ENCODE peak calls at places on chromosomes 11 and 22, in ten cellular contexts. One of them, this sample, is unnamed.

GRCh38 chr11:46484101-46484500 is 92.5 kb upstream of the CHRM4 start:
- DNase-seq in stimulated activated naive B cell treated with anti-CD40 and anti-IgM and Interleukin-4, amounts not matched to agents 10 μg/mL and 1 μg/mL and 100 μg/mL, for 72 hours: no peak
- DNase-seq in epithelial cell of prostate: no peak
- DNase-seq in stromal cell of bone marrow: no peak
- DNase-seq in left ventricle myocardium superior: no peak
- DNase-seq in transverse colon: no peak
- DNase-seq in choroid plexus epithelial cell: peak
- DNase-seq in ascending aorta: no peak
- DNase-seq in AG20443: no peak
- DNase-seq in HEK293T: no peak
- DNase-seq in this sample: no peak

GRCh38 chr11:125075900-125076317 is 12.8 kb downstream of the SLC37A2 start:
- DNase-seq in stimulated activated naive B cell treated with anti-CD40 and anti-IgM and Interleukin-4, amounts not matched to agents 10 μg/mL and 1 μg/mL and 100 μg/mL, for 72 hours: no peak
- DNase-seq in epithelial cell of prostate: no peak
- DNase-seq in stromal cell of bone marrow: peak
- DNase-seq in left ventricle myocardium superior: no peak
- DNase-seq in transverse colon: no peak
- DNase-seq in choroid plexus epithelial cell: no peak
- DNase-seq in ascending aorta: no peak
- DNase-seq in AG20443: peak
- DNase-seq in HEK293T: no peak
- DNase-seq in this sample: peak

GRCh38 chr22:50606126-50606525 is 5.5 kb downstream of the MAPK8IP2 start:
- DNase-seq in stimulated activated naive B cell treated with anti-CD40 and anti-IgM and Interleukin-4, amounts not matched to agents 10 μg/mL and 1 μg/mL and 100 μg/mL, for 72 hours: no peak
- DNase-seq in epithelial cell of prostate: no peak
- DNase-seq in stromal cell of bone marrow: no peak
- DNase-seq in left ventricle myocardium superior: peak
- DNase-seq in transverse colon: no peak
- DNase-seq in choroid plexus epithelial cell: no peak
- DNase-seq in ascending aorta: no peak
- DNase-seq in AG20443: peak
- DNase-seq in HEK293T: no peak
- DNase-seq in this sample: no peak

GRCh38 chr11:5336331-5336730 is 7.0 kb downstream of the OR51B5 start:
- DNase-seq in stimulated activated naive B cell treated with anti-CD40 and anti-IgM and Interleukin-4, amounts not matched to agents 10 μg/mL and 1 μg/mL and 100 μg/mL, for 72 hours: no peak
- DNase-seq in epithelial cell of prostate: no peak
- DNase-seq in stromal cell of bone marrow: no peak
- DNase-seq in left ventricle myocardium superior: no peak
- DNase-seq in transverse colon: no peak
- DNase-seq in choroid plexus epithelial cell: peak
- DNase-seq in ascending aorta: no peak
- DNase-seq in AG20443: peak
- DNase-seq in HEK293T: no peak
- DNase-seq in this sample: no peak

GRCh38 chr11:32396331-32396730 is 39.0 kb downstream of the WT1 start:
- DNase-seq in stimulated activated naive B cell treated with anti-CD40 and anti-IgM and Interleukin-4, amounts not matched to agents 10 μg/mL and 1 μg/mL and 100 μg/mL, for 72 hours: no peak
- DNase-seq in epithelial cell of prostate: no peak
- DNase-seq in stromal cell of bone marrow: no peak
- DNase-seq in left ventricle myocardium superior: no peak
- DNase-seq in transverse colon: no peak
- DNase-seq in choroid plexus epithelial cell: no peak
- DNase-seq in ascending aorta: no peak
- DNase-seq in AG20443: no peak
- DNase-seq in HEK293T: no peak
- DNase-seq in this sample: no peak

GRCh38 chr11:223921-224320 is 12.2 kb downstream of the SIRT3 start:
- DNase-seq in stimulated activated naive B cell treated with anti-CD40 and anti-IgM and Interleukin-4, amounts not matched to agents 10 μg/mL and 1 μg/mL and 100 μg/mL, for 72 hours: no peak
- DNase-seq in epithelial cell of prostate: no peak
- DNase-seq in stromal cell of bone marrow: no peak
- DNase-seq in left ventricle myocardium superior: no peak
- DNase-seq in transverse colon: no peak
- DNase-seq in choroid plexus epithelial cell: no peak
- DNase-seq in ascending aorta: no peak
- DNase-seq in AG20443: no peak
- DNase-seq in HEK293T: no peak
- DNase-seq in this sample: no peak

GRCh38 chr11:133935551-133935910 is 21.2 kb downstream of the IGSF9B start:
- DNase-seq in stimulated activated naive B cell treated with anti-CD40 and anti-IgM and Interleukin-4, amounts not matched to agents 10 μg/mL and 1 μg/mL and 100 μg/mL, for 72 hours: no peak
- DNase-seq in epithelial cell of prostate: no peak
- DNase-seq in stromal cell of bone marrow: no peak
- DNase-seq in left ventricle myocardium superior: no peak
- DNase-seq in transverse colon: no peak
- DNase-seq in choroid plexus epithelial cell: no peak
- DNase-seq in ascending aorta: no peak
- DNase-seq in AG20443: no peak
- DNase-seq in HEK293T: no peak
- DNase-seq in this sample: no peak

GRCh38 chr11:116219171-116219635 is 553.6 kb downstream of the BUD13 start:
- DNase-seq in stimulated activated naive B cell treated with anti-CD40 and anti-IgM and Interleukin-4, amounts not matched to agents 10 μg/mL and 1 μg/mL and 100 μg/mL, for 72 hours: no peak
- DNase-seq in epithelial cell of prostate: no peak
- DNase-seq in stromal cell of bone marrow: no peak
- DNase-seq in left ventricle myocardium superior: no peak
- DNase-seq in transverse colon: peak
- DNase-seq in choroid plexus epithelial cell: no peak
- DNase-seq in ascending aorta: peak
- DNase-seq in AG20443: no peak
- DNase-seq in HEK293T: no peak
- DNase-seq in this sample: no peak

GRCh38 chr11:66159585-66159984 is 89.5 kb downstream of the PACS1 start:
- DNase-seq in stimulated activated naive B cell treated with anti-CD40 and anti-IgM and Interleukin-4, amounts not matched to agents 10 μg/mL and 1 μg/mL and 100 μg/mL, for 72 hours: no peak
- DNase-seq in epithelial cell of prostate: no peak
- DNase-seq in stromal cell of bone marrow: no peak
- DNase-seq in left ventricle myocardium superior: no peak
- DNase-seq in transverse colon: no peak
- DNase-seq in choroid plexus epithelial cell: no peak
- DNase-seq in ascending aorta: no peak
- DNase-seq in AG20443: no peak
- DNase-seq in HEK293T: no peak
- DNase-seq in this sample: no peak

GRCh38 chr11:8531312-8531711 is 62.7 kb downstream of the STK33 start:
- DNase-seq in stimulated activated naive B cell treated with anti-CD40 and anti-IgM and Interleukin-4, amounts not matched to agents 10 μg/mL and 1 μg/mL and 100 μg/mL, for 72 hours: no peak
- DNase-seq in epithelial cell of prostate: no peak
- DNase-seq in stromal cell of bone marrow: no peak
- DNase-seq in left ventricle myocardium superior: peak
- DNase-seq in transverse colon: no peak
- DNase-seq in choroid plexus epithelial cell: no peak
- DNase-seq in ascending aorta: no peak
- DNase-seq in AG20443: no peak
- DNase-seq in HEK293T: no peak
- DNase-seq in this sample: no peak

GRCh38 chr11:33682019-33682418 is 18.6 kb downstream of the C11orf91 start:
- DNase-seq in stimulated activated naive B cell treated with anti-CD40 and anti-IgM and Interleukin-4, amounts not matched to agents 10 μg/mL and 1 μg/mL and 100 μg/mL, for 72 hours: no peak
- DNase-seq in epithelial cell of prostate: no peak
- DNase-seq in stromal cell of bone marrow: no peak
- DNase-seq in left ventricle myocardium superior: no peak
- DNase-seq in transverse colon: no peak
- DNase-seq in choroid plexus epithelial cell: no peak
- DNase-seq in ascending aorta: no peak
- DNase-seq in AG20443: no peak
- DNase-seq in HEK293T: no peak
- DNase-seq in this sample: no peak

GRCh38 chr11:126662055-126662790 is 306.7 kb downstream of the ST3GAL4 start:
- DNase-seq in stimulated activated naive B cell treated with anti-CD40 and anti-IgM and Interleukin-4, amounts not matched to agents 10 μg/mL and 1 μg/mL and 100 μg/mL, for 72 hours: no peak
- DNase-seq in epithelial cell of prostate: no peak
- DNase-seq in stromal cell of bone marrow: no peak
- DNase-seq in left ventricle myocardium superior: no peak
- DNase-seq in transverse colon: no peak
- DNase-seq in choroid plexus epithelial cell: no peak
- DNase-seq in ascending aorta: no peak
- DNase-seq in AG20443: no peak
- DNase-seq in HEK293T: no peak
- DNase-seq in this sample: no peak

This sample was measured in dermis microvascular lymphatic vessel endothelial cell.